ENCODE peak calls at places on chromosomes 2 and 18, in seven cellular contexts. R is NCI-H1105; T is activated CD4-positive, CD25-positive, alpha-beta regulatory T cell; J is CD8-positive, alpha-beta T cell; X is MG63; L is GM13976; W is memory B cell. K is an unnamed sample.

GRCh38 chr2:172972005-172972619 is 103.5 kb upstream of the MAP3K20 start:
- DNase-seq in R (no peak), T (no peak), J (peak; percentile 22), X (peak; percentile 39), L (peak; percentile 58), W (no peak), K (no peak)

GRCh38 chr18:60452424-60452823 is 79.8 kb upstream of the MC4R start:
- DNase-seq in R (no peak), T (no peak), J (no peak), X (no peak), L (no peak), W (no peak), K (no peak)

GRCh38 chr2:168522446-168522845 is 66.4 kb downstream of the CERS6 start:
- DNase-seq in R (no peak), T (no peak), J (no peak), X (no peak), L (no peak), W (no peak), K (no peak)

GRCh38 chr2:172806426-172807008 is 70.9 kb downstream of the RAPGEF4 start:
- DNase-seq in R (peak; percentile 14), T (no peak), J (no peak), X (no peak), L (peak; percentile 41), W (no peak), K (no peak)

GRCh38 chr2:151277011-151277410 is 12.5 kb downstream of the NMI start:
- DNase-seq in R (no peak), T (no peak), J (no peak), X (no peak), L (no peak), W (no peak), K (no peak)

GRCh38 chr2:63581266-63581961 is 6.9 kb downstream of the WDPCP start:
- DNase-seq in R (no peak), T (no peak), J (no peak), X (peak; percentile 73), L (no peak), W (no peak), K (no peak)

GRCh38 chr2:139526781-139527180 is 746.6 kb upstream of the NXPH2 start:
- DNase-seq in R (no peak), T (no peak), J (no peak), X (no peak), L (no peak), W (no peak), K (no peak)

GRCh38 chr2:128177315-128177714 is 86.3 kb downstream of the UGGT1 start:
- DNase-seq in R (no peak), T (no peak), J (no peak), X (no peak), L (no peak), W (no peak), K (no peak)

K was measured in CD14-positive monocyte.